ENCODE peak calls at places on chromosomes 6 and 20, in nine cellular contexts. T, K, Y, D, A, V, G, O and H are unnamed samples.
A peak's percentile ranks its signal among the peaks of the same experiment; 100 is the strongest.

GRCh38 chr20:38581013-38581412 is at the start of gene ADIG:
- DNase-seq in T (no peak), K (peak; percentile 44), Y (no peak), D (no peak), A (no peak), V (no peak), G (no peak), O (peak; percentile 87), H (no peak)

GRCh38 chr20:51569815-51570741 is 27.6 kb upstream of the NFATC2 start:
- DNase-seq in T (no peak), K (no peak), Y (no peak), D (no peak), A (no peak), V (no peak), G (no peak), O (no peak), H (no peak)

GRCh38 chr20:62860924-62861691 is 514 bp downstream of the TCFL5 start:
- DNase-seq in T (no peak), K (no peak), Y (no peak), D (peak; percentile 48), A (no peak), V (no peak), G (no peak), O (no peak), H (no peak)

GRCh38 chr6:106050538-106050937 is 35.6 kb upstream of the PRDM1 start:
- DNase-seq in T (no peak), K (no peak), Y (no peak), D (no peak), A (no peak), V (no peak), G (no peak), O (no peak), H (no peak)

GRCh38 chr6:151577257-151577656 is 83.4 kb downstream of the CCDC170 start:
- DNase-seq in T (no peak), K (no peak), Y (no peak), D (no peak), A (no peak), V (no peak), G (no peak), O (no peak), H (no peak)

GRCh38 chr6:15522427-15522826 is 140.4 kb downstream of the DTNBP1 start:
- DNase-seq in T (no peak), K (no peak), Y (no peak), D (no peak), A (no peak), V (no peak), G (peak; percentile 13), O (no peak), H (no peak)

GRCh38 chr6:130381459-130382380 is 15.9 kb downstream of the TMEM200A start:
- DNase-seq in T (no peak), K (no peak), Y (no peak), D (no peak), A (no peak), V (no peak), G (no peak), O (no peak), H (no peak)

GRCh38 chr6:65248211-65248610 is 458.8 kb downstream of the EYS start:
- DNase-seq in T (no peak), K (no peak), Y (no peak), D (no peak), A (no peak), V (no peak), G (no peak), O (no peak), H (no peak)

GRCh38 chr6:34377984-34378383 is 14.5 kb downstream of the NUDT3 start:
- DNase-seq in T (no peak), K (no peak), Y (no peak), D (no peak), A (no peak), V (no peak), G (no peak), O (no peak), H (no peak)

GRCh38 chr20:24317224-24317623 is 152.2 kb upstream of the SYNDIG1 start:
- DNase-seq in T (no peak), K (no peak), Y (no peak), D (no peak), A (no peak), V (no peak), G (no peak), O (peak; percentile 36), H (no peak)

GRCh38 chr6:13712485-13712990 is 903 bp upstream of the RANBP9 start:
- DNase-seq in T (no peak), K (no peak), Y (no peak), D (peak; percentile 29), A (no peak), V (no peak), G (no peak), O (peak; percentile 54), H (no peak)

GRCh38 chr6:143325379-143326140 is 124.9 kb downstream of the ADAT2 start:
- DNase-seq in T (no peak), K (no peak), Y (no peak), D (no peak), A (no peak), V (no peak), G (no peak), O (no peak), H (no peak)

GRCh38 chr20:11917663-11918062 is at the start of gene BTBD3:
- DNase-seq in T (peak; percentile 65), K (peak; percentile 58), Y (no peak), D (peak; percentile 92), A (peak; percentile 75), V (no peak), G (peak; percentile 80), O (peak; percentile 92), H (no peak)

GRCh38 chr6:28134015-28134414 is 7.7 kb upstream of the ZKSCAN8 start:
- DNase-seq in T (no peak), K (no peak), Y (no peak), D (peak; percentile 8), A (no peak), V (no peak), G (peak; percentile 38), O (peak; percentile 45), H (no peak)

GRCh38 chr6:2257358-2257757 is 12.0 kb upstream of the GMDS start:
- DNase-seq in T (no peak), K (no peak), Y (no peak), D (no peak), A (no peak), V (no peak), G (no peak), O (no peak), H (no peak)

GRCh38 chr6:47567586-47567985 is 90.0 kb downstream of the CD2AP start:
- DNase-seq in T (no peak), K (no peak), Y (no peak), D (no peak), A (no peak), V (no peak), G (no peak), O (no peak), H (no peak)

GRCh38 chr6:81861281-81861680 is 108.8 kb upstream of the TENT5A start:
- DNase-seq in T (no peak), K (no peak), Y (no peak), D (no peak), A (no peak), V (no peak), G (no peak), O (no peak), H (no peak)

GRCh38 chr6:127366281-127367022 is 23.0 kb upstream of the ECHDC1 start:
- DNase-seq in T (no peak), K (no peak), Y (no peak), D (peak; percentile 48), A (no peak), V (no peak), G (no peak), O (no peak), H (no peak)

GRCh38 chr6:128173290-128173689 is 272.4 kb upstream of the THEMIS start:
- DNase-seq in T (no peak), K (no peak), Y (no peak), D (no peak), A (no peak), V (no peak), G (no peak), O (no peak), H (no peak)

GRCh38 chr6:11675610-11676009 is 103.0 kb downstream of the ADTRP start:
- DNase-seq in T (no peak), K (no peak), Y (no peak), D (no peak), A (no peak), V (no peak), G (no peak), O (peak; percentile 9), H (no peak)

GRCh38 chr20:14197097-14197496 is 140.3 kb downstream of the FLRT3 start:
- DNase-seq in T (no peak), K (no peak), Y (no peak), D (no peak), A (no peak), V (no peak), G (no peak), O (no peak), H (no peak)

GRCh38 chr6:36694616-36695015 is 3.0 kb upstream of the RAB44 start:
- DNase-seq in T (no peak), K (no peak), Y (no peak), D (no peak), A (no peak), V (no peak), G (no peak), O (no peak), H (no peak)

GRCh38 chr6:26349964-26350857 is 14.8 kb upstream of the BTN3A2 start:
- DNase-seq in T (no peak), K (no peak), Y (no peak), D (no peak), A (no peak), V (no peak), G (peak; percentile 61), O (no peak), H (no peak)

GRCh38 chr6:154099211-154099610 is 60.2 kb downstream of the OPRM1 start:
- DNase-seq in T (no peak), K (no peak), Y (no peak), D (no peak), A (no peak), V (no peak), G (no peak), O (no peak), H (no peak)

GRCh38 chr6:121531658-121532167 is 96.3 kb downstream of the GJA1 start:
- DNase-seq in T (no peak), K (no peak), Y (no peak), D (peak; percentile 81), A (peak; percentile 87), V (no peak), G (no peak), O (no peak), H (no peak)

GRCh38 chr20:2470051-2470431 is 548 bp downstream of the SNRPB start:
- DNase-seq in T (no peak), K (peak; percentile 59), Y (peak; percentile 29), D (peak; percentile 70), A (peak; percentile 39), V (no peak), G (peak; percentile 63), O (peak; percentile 60), H (no peak)

GRCh38 chr6:2770171-2770570 is 5.0 kb downstream of the WRNIP1 start:
- DNase-seq in T (peak; percentile 31), K (no peak), Y (no peak), D (no peak), A (no peak), V (no peak), G (no peak), O (no peak), H (no peak)

GRCh38 chr20:53154540-53154939 is 182.4 kb downstream of the TSHZ2 start:
- DNase-seq in T (no peak), K (no peak), Y (no peak), D (no peak), A (no peak), V (no peak), G (no peak), O (no peak), H (no peak)

GRCh38 chr20:7470912-7471311 is 469.3 kb downstream of the HAO1 start:
- DNase-seq in T (no peak), K (no peak), Y (no peak), D (no peak), A (no peak), V (no peak), G (no peak), O (no peak), H (no peak)

GRCh38 chr6:13811627-13812358 is 2.6 kb downstream of the MCUR1 start:
- DNase-seq in T (no peak), K (no peak), Y (no peak), D (no peak), A (no peak), V (no peak), G (no peak), O (no peak), H (no peak)

GRCh38 chr20:57633945-57634491 is 13.8 kb upstream of the ZBP1 start:
- DNase-seq in T (no peak), K (no peak), Y (no peak), D (no peak), A (no peak), V (no peak), G (no peak), O (no peak), H (no peak)